ENCODE peak calls at places on chromosomes 6 and 20, in nine cellular contexts. I is transverse colon, A is ovary, E is A549, J is stomach, X is H1, Y is tibial nerve, V is suprapubic skin, B is upper lobe of left lung. D is an unnamed sample.

GRCh38 chr20:63950701-63951397 is 5.4 kb downstream of the UCKL1 start:
- DNase-seq in B (peak), V (no peak), J (no peak), Y (no peak), A (no peak), I (no peak), X (no peak), E (no peak), D (no peak)

GRCh38 chr6:161211380-161212035 is 62.4 kb downstream of the AGPAT4 start:
- DNase-seq in I (no peak), A (no peak), B (no peak), E (no peak), X (no peak), J (no peak), Y (no peak), V (no peak), D (no peak)

GRCh38 chr20:45338121-45339030 is 9.8 kb downstream of the SDC4 start:
- DNase-seq in I (no peak), A (no peak), E (no peak), Y (no peak), V (no peak), B (peak), J (no peak), X (no peak), D (no peak)

GRCh38 chr6:157139054-157139708 is 184.1 kb downstream of the TMEM242 start:
- DNase-seq in I (no peak), V (no peak), X (no peak), B (no peak), A (no peak), J (no peak), Y (no peak), E (peak), D (no peak)

GRCh38 chr6:22956029-22956715 is 386.8 kb downstream of the HDGFL1 start:
- DNase-seq in A (no peak), J (no peak), E (no peak), V (no peak), X (no peak), Y (no peak), B (no peak), I (no peak), D (no peak)

GRCh38 chr20:17868146-17868545 is 100.4 kb downstream of the SNX5 start:
- DNase-seq in X (no peak), B (no peak), E (no peak), Y (no peak), V (no peak), A (no peak), I (no peak), J (no peak), D (no peak)

GRCh38 chr6:4351857-4352669 is 216.7 kb upstream of the ECI2 start:
- DNase-seq in V (peak), Y (peak), X (no peak), A (peak), B (no peak), J (peak), I (peak), E (peak), D (peak)

GRCh38 chr6:158707120-158707519 is 57.3 kb downstream of the SYTL3 start:
- DNase-seq in E (peak), B (no peak), X (no peak), I (peak), Y (no peak), A (no peak), V (no peak), J (peak), D (peak)

GRCh38 chr6:6315660-6316059 is 4.8 kb downstream of the F13A1 start:
- DNase-seq in A (no peak), V (no peak), I (peak), B (no peak), Y (peak), J (peak), X (no peak), E (peak), D (no peak)

GRCh38 chr6:134614606-134615485 is 296.9 kb upstream of the SGK1 start:
- DNase-seq in A (no peak), B (no peak), V (no peak), I (no peak), E (no peak), X (no peak), J (no peak), Y (no peak), D (no peak)

GRCh38 chr20:60250251-60250650 is 292.0 kb downstream of the CDH26 start:
- DNase-seq in J (no peak), I (no peak), B (no peak), E (no peak), Y (no peak), V (no peak), X (no peak), A (no peak), D (no peak)

GRCh38 chr6:135183532-135184440 is 2.7 kb downstream of the MYB start:
- DNase-seq in J (peak), B (peak), Y (no peak), E (peak), V (no peak), X (no peak), I (peak), A (no peak), D (no peak)

GRCh38 chr20:53795170-53795569 is 201.5 kb upstream of the ZNF217 start:
- DNase-seq in B (no peak), E (no peak), A (no peak), J (no peak), V (no peak), X (no peak), Y (no peak), I (no peak), D (no peak)

GRCh38 chr6:154937306-154938244 is 57.5 kb upstream of the TIAM2 start:
- DNase-seq in E (no peak), A (no peak), B (no peak), Y (no peak), I (no peak), J (no peak), X (no peak), V (peak), D (no peak)

GRCh38 chr20:9838378-9839295 is at the start of gene PAK5:
- DNase-seq in I (no peak), E (peak), J (peak), Y (no peak), B (peak), V (no peak), A (peak), X (peak), D (no peak)

GRCh38 chr6:146770965-146771735 is 172.4 kb downstream of the ADGB start:
- DNase-seq in V (no peak), A (no peak), X (no peak), Y (peak), I (peak), J (no peak), E (no peak), B (peak), D (peak)

GRCh38 chr6:149840345-149841075 is 23.6 kb downstream of the LRP11 start:
- DNase-seq in A (peak), B (no peak), V (peak), E (peak), X (no peak), I (peak), Y (peak), J (peak), D (peak)

GRCh38 chr6:51996296-51996947 is 91.0 kb downstream of the PKHD1 start:
- DNase-seq in B (no peak), X (no peak), I (no peak), A (no peak), J (no peak), E (no peak), V (no peak), Y (no peak), D (no peak)

GRCh38 chr6:41373367-41373918 is 38.0 kb downstream of the NCR2 start:
- DNase-seq in E (no peak), B (peak), A (no peak), Y (no peak), I (no peak), X (no peak), V (no peak), J (no peak), D (no peak)

GRCh38 chr20:8299921-8300320 is 167.9 kb downstream of the PLCB1 start:
- DNase-seq in Y (no peak), J (no peak), X (no peak), V (no peak), E (no peak), I (no peak), B (no peak), A (no peak), D (no peak)

GRCh38 chr6:55853008-55854001 is 22.1 kb downstream of the BMP5 start:
- DNase-seq in E (no peak), Y (no peak), A (no peak), V (no peak), B (no peak), J (no peak), X (no peak), I (no peak), D (no peak)

GRCh38 chr20:23358563-23358906 is 3.4 kb upstream of the GZF1 start:
- DNase-seq in V (no peak), I (no peak), J (no peak), B (no peak), X (no peak), A (no peak), Y (no peak), E (no peak), D (no peak)

GRCh38 chr20:16479666-16480065 is 93.6 kb downstream of the KIF16B start:
- DNase-seq in I (no peak), E (no peak), X (no peak), Y (no peak), B (no peak), V (no peak), J (no peak), A (no peak), D (no peak)

GRCh38 chr6:8743146-8743745 is 307.9 kb upstream of the SLC35B3 start:
- DNase-seq in J (no peak), I (no peak), B (no peak), X (no peak), V (no peak), A (no peak), E (peak), Y (no peak), D (no peak)

GRCh38 chr6:118387921-118388701 is 160.0 kb upstream of the PLN start:
- DNase-seq in J (no peak), E (no peak), X (no peak), I (no peak), A (no peak), Y (no peak), V (no peak), B (no peak), D (no peak)
- TF ChIP-seq POLR2A in J (no peak), E (no peak), X (no peak), I (no peak), A (no peak), Y (no peak), V (no peak), B (no peak), D (no peak)

GRCh38 chr6:50850860-50851259 is 32.2 kb downstream of the TFAP2B start:
- DNase-seq in B (no peak), V (no peak), X (no peak), A (no peak), E (no peak), I (no peak), Y (no peak), J (no peak), D (no peak)

GRCh38 chr6:50851269-50851847 is 32.7 kb downstream of the TFAP2B start:
- DNase-seq in A (no peak), V (no peak), X (no peak), J (no peak), I (no peak), Y (no peak), B (no peak), E (no peak), D (no peak)

GRCh38 chr6:50849016-50849748 is 30.5 kb downstream of the TFAP2B start:
- DNase-seq in J (no peak), I (no peak), X (no peak), E (no peak), V (no peak), Y (no peak), A (no peak), B (peak), D (no peak)

GRCh38 chr6:50849781-50850180 is 31.1 kb downstream of the TFAP2B start:
- DNase-seq in V (no peak), E (no peak), X (no peak), A (no peak), Y (no peak), J (no peak), B (peak), I (no peak), D (no peak)

GRCh38 chr6:50850223-50850751 is 31.6 kb downstream of the TFAP2B start:
- DNase-seq in E (no peak), J (no peak), A (no peak), Y (no peak), V (no peak), I (no peak), B (peak), X (no peak), D (no peak)
- TF ChIP-seq EP300 in E (no peak), J (no peak), A (no peak), Y (no peak), V (no peak), I (no peak), B (no peak), X (no peak), D (no peak)

DNA sequence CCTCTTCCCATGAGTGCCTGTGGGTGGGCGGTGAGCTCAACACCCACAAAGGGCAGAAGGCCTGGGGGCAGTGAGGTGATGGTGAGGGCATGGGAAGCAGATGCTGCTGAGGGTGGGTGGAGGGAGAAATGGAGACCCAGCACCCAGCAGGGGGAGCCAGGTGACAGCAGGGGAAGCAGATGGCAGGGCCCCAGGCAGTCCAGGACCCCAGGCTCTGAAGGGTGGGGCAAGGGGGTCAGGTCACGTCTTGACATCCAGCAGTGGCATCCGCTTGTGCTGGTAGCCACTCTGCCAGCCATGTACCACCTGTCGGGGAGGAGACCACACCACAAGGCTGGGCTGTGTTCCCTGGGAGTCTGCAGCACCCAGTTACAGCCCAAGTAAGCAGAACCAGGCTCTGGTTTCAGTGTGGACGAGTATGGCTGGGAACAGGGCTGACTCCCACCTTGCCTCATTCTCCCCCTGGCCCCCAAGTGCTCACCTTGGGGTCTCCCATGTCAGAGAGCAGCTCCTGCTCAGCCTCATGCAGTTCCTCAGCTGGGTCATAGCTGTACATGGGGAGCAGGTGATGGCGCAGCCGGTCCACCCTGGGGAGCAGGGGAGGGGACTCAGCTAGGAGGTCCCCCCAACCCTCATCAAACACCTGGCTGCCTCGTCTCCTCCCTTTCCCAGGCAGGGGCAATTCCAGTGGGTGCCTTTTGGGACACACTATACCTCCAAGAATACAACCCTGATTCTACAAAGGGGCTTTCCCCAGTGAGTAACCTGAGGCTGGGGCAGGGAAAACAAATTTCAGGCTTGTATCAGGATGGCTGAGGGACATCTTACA is 2.0 kb downstream of the SMIM29 start:
- DNase-seq in E (no peak), J (no peak), I (no peak), B (no peak), X (no peak), V (no peak), Y (no peak), A (no peak), D (peak)
- TF ChIP-seq CTCF in E (peak), J (peak), I (peak), B (peak), X (peak), V (no peak), Y (peak), A (no peak), D (peak)

GRCh38 chr20:38957477-38957876 is 4.7 kb upstream of the DHX35 start:
- DNase-seq in X (no peak), V (no peak), A (no peak), I (no peak), J (no peak), B (no peak), Y (no peak), E (no peak), D (no peak)
- TF ChIP-seq POLR2A in X (no peak), V (no peak), A (no peak), I (no peak), J (no peak), B (no peak), Y (no peak), E (no peak), D (no peak)

GRCh38 chr20:56001890-56002289 is 3.4 kb downstream of the CBLN4 start:
- DNase-seq in V (no peak), J (no peak), B (no peak), Y (no peak), A (no peak), I (no peak), E (no peak), X (no peak), D (no peak)

GRCh38 chr20:56003966-56004365 is 1.4 kb downstream of the CBLN4 start:
- DNase-seq in X (no peak), B (peak), E (no peak), V (no peak), J (no peak), I (peak), A (peak), Y (no peak), D (no peak)

GRCh38 chr20:56004611-56005388 is 519 bp downstream of the CBLN4 start:
- DNase-seq in J (no peak), I (no peak), B (peak), Y (no peak), X (no peak), V (no peak), A (peak), E (no peak), D (no peak)

GRCh38 chr20:56003111-56003800 is 2.1 kb downstream of the CBLN4 start:
- DNase-seq in I (no peak), J (no peak), Y (no peak), V (no peak), E (no peak), B (peak), A (peak), X (no peak), D (no peak)

DNA sequence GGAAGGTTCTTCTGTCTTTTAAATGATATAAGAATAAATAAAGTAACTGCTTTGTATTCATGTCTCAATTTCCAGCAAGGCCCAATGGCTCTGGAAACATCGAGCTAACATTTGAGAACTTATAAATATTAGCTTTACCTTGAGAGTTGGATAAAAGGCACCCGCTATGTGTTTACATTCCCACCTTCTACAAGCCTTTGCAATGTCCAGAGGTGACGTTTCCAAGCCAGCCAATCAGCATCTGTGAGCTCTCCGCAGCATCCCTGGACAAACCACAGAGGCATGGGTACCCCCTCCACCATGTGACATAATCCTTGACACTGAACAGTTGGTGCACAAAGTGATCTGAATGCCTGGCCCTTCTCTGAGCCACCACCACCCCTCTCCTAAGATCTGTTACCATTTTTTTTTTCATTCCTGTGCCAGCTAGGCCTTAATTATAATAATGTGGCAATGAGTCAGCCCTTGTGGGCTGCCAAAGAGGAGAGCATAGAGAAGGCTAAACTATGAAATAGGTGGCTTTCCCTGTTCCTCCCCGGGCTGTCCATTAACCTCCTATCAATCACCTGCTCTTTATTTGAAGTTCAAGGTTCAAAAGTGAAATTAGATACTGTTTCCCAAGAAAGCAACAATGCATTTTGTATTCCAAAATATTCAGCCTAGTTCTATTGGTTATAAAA is 4.1 kb downstream of the CBLN4 start:
- DNase-seq in I (no peak), J (no peak), A (no peak), Y (no peak), B (no peak), V (no peak), E (no peak), X (no peak), D (no peak)
- TF ChIP-seq EP300 in I (no peak), J (no peak), A (no peak), Y (no peak), B (no peak), V (no peak), E (no peak), X (no peak), D (no peak)

DNA sequence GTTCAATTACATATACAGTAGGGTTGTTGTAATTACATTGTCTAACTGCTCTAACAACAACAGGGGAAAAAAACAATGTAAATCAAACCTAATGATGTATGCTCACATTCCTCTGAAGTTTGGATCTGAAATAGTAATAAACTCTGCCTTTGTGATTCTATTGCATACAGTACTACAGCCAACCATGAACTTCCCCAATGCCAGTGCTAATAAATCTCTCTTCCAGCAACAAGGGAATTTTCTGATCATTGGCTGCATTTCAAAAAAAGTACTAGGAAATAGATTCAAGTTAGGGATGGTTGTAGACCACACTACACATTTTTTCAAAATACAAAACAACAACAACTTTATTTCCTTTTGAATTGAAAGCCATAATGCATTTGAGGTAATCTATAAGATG is 34.7 kb downstream of the COL12A1 start:
- DNase-seq in V (no peak), I (no peak), J (no peak), B (no peak), Y (no peak), E (no peak), X (no peak), A (no peak), D (no peak)
- TF ChIP-seq CTCF in V (no peak), I (no peak), J (no peak), B (no peak), Y (no peak), E (no peak), X (no peak), A (no peak), D (no peak)

GRCh38 chr6:110357696-110358535 is at the start of gene METTL24:
- DNase-seq in A (peak), V (no peak), Y (no peak), E (peak), X (no peak), J (peak), B (peak), I (no peak), D (no peak)
- TF ChIP-seq POLR2A in A (no peak), V (no peak), Y (no peak), E (no peak), X (no peak), J (no peak), B (no peak), I (no peak), D (no peak)

D was measured in sigmoid colon.